ENCODE peak calls at places on chromosome X, in seven cellular contexts. J is tibial nerve; A is IMR-90; P is HAP-1; G is pancreas; K is psoas muscle; T is CD8-positive, alpha-beta T cell. E is an unnamed sample.

GRCh38 chrX:141405878-141406492 is 163.7 kb upstream of the SPANXC start:
- DNase-seq in K (no peak), T (no peak), A (peak), G (no peak), P (no peak), J (no peak), E (peak)

GRCh38 chrX:11579856-11580595 is 85.7 kb downstream of the ARHGAP6 start:
- DNase-seq in A (no peak), P (no peak), K (no peak), G (no peak), T (no peak), J (no peak), E (no peak)

GRCh38 chrX:119758682-119759332 is 419 bp downstream of the SOWAHD start:
- DNase-seq in K (peak), G (peak), J (no peak), T (no peak), A (no peak), P (no peak), E (no peak)

GRCh38 chrX:57417827-57418226 is 131.3 kb downstream of the FAAH2 start:
- DNase-seq in J (no peak), K (no peak), T (no peak), P (no peak), A (no peak), G (no peak), E (no peak)

GRCh38 chrX:109918753-109919152 is 84.2 kb upstream of the TMEM164 start:
- DNase-seq in G (no peak), J (no peak), P (no peak), K (no peak), A (peak), T (no peak), E (no peak)

GRCh38 chrX:42739258-42739657 is 38.7 kb downstream of the PPP1R2C start:
- DNase-seq in T (no peak), J (no peak), A (no peak), P (no peak), G (no peak), K (no peak), E (no peak)

GRCh38 chrX:106220177-106220576 is 52.1 kb downstream of the PWWP3B start:
- DNase-seq in P (no peak), T (no peak), K (no peak), G (no peak), A (no peak), J (no peak), E (no peak)

GRCh38 chrX:1453951-1454785 is 1.5 kb upstream of the ASMTL start:
- DNase-seq in A (peak), K (peak), P (peak), T (peak), J (peak), G (peak), E (peak)

GRCh38 chrX:42869659-42870476 is 91.9 kb upstream of the PPP1R2C start:
- DNase-seq in P (no peak), J (no peak), T (no peak), A (no peak), K (no peak), G (no peak), E (no peak)

GRCh38 chrX:67544281-67544680 is 460 bp downstream of the AR start:
- DNase-seq in J (no peak), G (no peak), P (peak), K (peak), T (no peak), A (no peak), E (no peak)

GRCh38 chrX:85111347-85111746 is 107.7 kb downstream of the APOOL start:
- DNase-seq in G (no peak), P (peak), T (no peak), A (peak), J (no peak), K (no peak), E (no peak)

GRCh38 chrX:368811-369562 is 17.7 kb downstream of the PPP2R3B start:
- DNase-seq in A (peak), J (no peak), G (no peak), T (no peak), K (no peak), P (no peak), E (no peak)

GRCh38 chrX:53039239-53039638 is 9.3 kb upstream of the GPR173 start:
- DNase-seq in J (no peak), K (no peak), P (no peak), G (no peak), A (no peak), T (no peak), E (no peak)

GRCh38 chrX:37627602-37628001 is 56.1 kb downstream of the LANCL3 start:
- DNase-seq in J (no peak), T (no peak), A (no peak), P (no peak), G (no peak), K (no peak), E (no peak)

GRCh38 chrX:16601885-16602284 is 48.1 kb upstream of the S100G start:
- DNase-seq in T (no peak), K (peak), A (no peak), P (no peak), G (no peak), J (no peak), E (no peak)

GRCh38 chrX:12447448-12448154 is 309.3 kb downstream of the FRMPD4 start:
- DNase-seq in K (no peak), P (no peak), G (no peak), J (no peak), A (peak), T (no peak), E (no peak)

GRCh38 chrX:119672252-119672825 is 20.6 kb downstream of the SEPTIN6 start:
- DNase-seq in A (peak), T (no peak), J (no peak), G (no peak), P (no peak), K (no peak), E (peak)

GRCh38 chrX:101206471-101206870 is 13.1 kb upstream of the DRP2 start:
- DNase-seq in G (no peak), K (no peak), P (peak), A (peak), J (no peak), T (no peak), E (no peak)

GRCh38 chrX:118212817-118213183 is 96.2 kb upstream of the KLHL13 start:
- DNase-seq in T (no peak), K (no peak), P (no peak), G (no peak), J (no peak), A (no peak), E (no peak)

GRCh38 chrX:21666679-21667078 is 8.5 kb upstream of the KLHL34 start:
- DNase-seq in A (peak), G (no peak), K (no peak), T (no peak), J (no peak), P (no peak), E (no peak)

GRCh38 chrX:145405012-145405411 is 157.7 kb downstream of the SPANXN1 start:
- DNase-seq in K (no peak), J (no peak), T (no peak), A (peak), P (peak), G (no peak), E (no peak)

GRCh38 chrX:75547783-75548182 is 24.9 kb upstream of the ZDHHC15 start:
- DNase-seq in P (no peak), T (no peak), A (no peak), J (peak), G (no peak), K (peak), E (no peak)

GRCh38 chrX:65932173-65933084 is 107.5 kb downstream of the VSIG4 start:
- DNase-seq in P (no peak), K (no peak), A (no peak), G (no peak), J (no peak), T (no peak), E (peak)

GRCh38 chrX:64662876-64663275 is 267.6 kb upstream of the MTMR8 start:
- DNase-seq in A (no peak), T (no peak), K (no peak), G (no peak), P (no peak), J (no peak), E (no peak)

GRCh38 chrX:75784689-75785491 is at the start of gene MAGEE2:
- DNase-seq in K (peak), P (no peak), J (no peak), T (no peak), A (no peak), G (no peak), E (no peak)

GRCh38 chrX:115889121-115889890 is 281.2 kb upstream of the AGTR2 start:
- DNase-seq in J (no peak), K (no peak), P (no peak), G (no peak), T (no peak), A (no peak), E (no peak)

GRCh38 chrX:104659037-104659744 is 93.2 kb downstream of the IL1RAPL2 start:
- DNase-seq in T (no peak), J (no peak), A (no peak), P (no peak), G (peak), K (no peak), E (no peak)

GRCh38 chrX:136941396-136942337 is 61.1 kb upstream of the RBMX start:
- DNase-seq in P (no peak), K (no peak), G (no peak), J (no peak), A (no peak), T (no peak), E (no peak)

GRCh38 chrX:73849054-73849453 is 286.1 kb downstream of the CHIC1 start:
- DNase-seq in P (peak), K (no peak), G (no peak), A (no peak), T (no peak), J (no peak), E (no peak)

GRCh38 chrX:73850124-73851013 is 287.4 kb downstream of the CHIC1 start:
- DNase-seq in J (no peak), K (peak), G (no peak), T (no peak), A (peak), P (peak), E (peak)

GRCh38 chrX:73851014-73852009 is 288.3 kb downstream of the CHIC1 start:
- DNase-seq in K (peak), T (no peak), J (no peak), P (no peak), A (peak), G (no peak), E (no peak)

GRCh38 chrX:73852022-73852421 is 289.0 kb downstream of the CHIC1 start:
- DNase-seq in P (no peak), A (no peak), K (no peak), J (no peak), T (no peak), G (no peak), E (no peak)

DNA sequence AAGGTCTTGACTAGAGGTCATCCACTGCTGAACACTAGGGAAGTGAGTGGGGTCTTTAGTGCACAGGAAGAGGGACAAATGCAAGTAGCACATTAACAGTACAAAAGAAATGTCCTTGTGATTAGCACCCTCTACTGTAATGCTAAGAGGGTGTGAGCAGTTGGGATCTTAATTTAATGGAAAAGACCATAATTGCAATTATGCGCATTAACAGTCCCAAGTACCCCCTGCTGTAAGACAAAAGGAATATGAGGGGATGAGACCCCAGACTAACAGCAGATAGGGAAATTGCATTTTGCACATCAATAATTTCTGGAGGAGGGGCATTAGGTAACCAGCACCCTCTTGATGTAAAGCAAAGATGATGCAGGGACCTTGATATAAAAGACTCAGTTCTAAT is 285.0 kb downstream of the CHIC1 start:
- DNase-seq in P (peak), G (no peak), A (no peak), T (no peak), J (no peak), K (no peak), E (no peak)
- H3K4me3 ChIP-seq in P (no peak), G (peak), A (no peak), T (no peak), J (no peak), K (peak), E (no peak)

GRCh38 chrX:133550665-133551064 is 135.4 kb upstream of the GPC4 start:
- DNase-seq in A (no peak), K (no peak), J (no peak), G (no peak), P (no peak), T (no peak), E (no peak)

GRCh38 chrX:133544778-133545177 is 129.5 kb upstream of the GPC4 start:
- DNase-seq in G (no peak), A (no peak), K (no peak), P (no peak), J (no peak), T (no peak), E (no peak)

GRCh38 chrX:133544105-133544504 is 128.8 kb upstream of the GPC4 start:
- DNase-seq in A (peak), T (no peak), G (peak), P (no peak), J (no peak), K (no peak), E (no peak)

GRCh38 chrX:133546441-133546840 is 131.2 kb upstream of the GPC4 start:
- DNase-seq in K (no peak), T (no peak), P (no peak), G (no peak), J (no peak), A (no peak), E (no peak)

DNA sequence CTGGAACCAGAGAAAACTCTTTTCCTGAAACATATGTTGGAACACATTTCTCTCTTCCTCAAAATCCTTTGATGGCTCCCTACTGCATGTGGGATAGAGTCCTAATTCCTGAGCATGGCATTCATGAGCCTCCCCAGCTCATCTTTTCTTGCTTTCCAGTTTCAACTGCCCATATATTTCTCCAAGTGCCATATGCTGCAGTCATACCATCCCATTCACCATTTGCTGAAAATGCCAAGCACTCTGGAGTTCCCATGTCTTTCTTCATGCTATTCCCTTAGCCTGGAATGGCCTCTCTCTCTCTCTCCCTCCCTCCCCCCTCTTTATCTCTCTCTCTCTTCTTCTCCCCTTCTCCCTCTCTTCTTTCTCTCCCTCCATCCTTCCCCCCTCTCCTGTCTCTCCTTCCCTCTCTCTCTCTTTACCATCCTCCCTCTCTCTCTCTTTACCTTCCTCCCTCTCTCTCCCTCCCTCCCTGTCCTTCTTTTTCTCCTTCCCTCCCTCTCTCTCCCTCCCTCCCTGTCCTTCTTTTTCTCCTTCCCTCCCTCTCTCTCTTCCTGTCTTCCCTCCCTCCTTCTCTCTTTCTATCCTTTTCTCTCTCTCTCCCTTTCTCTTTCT is 134.1 kb upstream of the GPC4 start:
- DNase-seq in A (no peak), P (no peak), J (no peak), K (no peak), T (no peak), G (no peak), E (no peak)
- H3K4me3 ChIP-seq in A (no peak), P (no peak), J (no peak), K (no peak), T (no peak), G (no peak), E (no peak)

GRCh38 chrX:49058794-49059193 is at the start of gene CCDC120:
- DNase-seq in G (peak), K (no peak), P (no peak), J (no peak), A (no peak), T (no peak), E (no peak)
- H3K4me3 ChIP-seq in G (peak), K (no peak), P (no peak), J (no peak), A (no peak), T (no peak), E (peak)

GRCh38 chrX:54357414-54358377 is at the start of gene WNK3:
- DNase-seq in P (peak), J (peak), K (peak), G (peak), T (peak), A (peak), E (peak)
- H3K4me3 ChIP-seq in P (peak), J (peak), K (peak), G (peak), T (peak), A (peak), E (peak)

GRCh38 chrX:147913570-147913969 is 1.9 kb downstream of the FMR1 start:
- DNase-seq in P (no peak), J (no peak), T (no peak), A (no peak), G (no peak), K (no peak), E (no peak)
- H3K4me3 ChIP-seq in P (peak), J (no peak), T (peak), A (peak), G (peak), K (peak), E (no peak)